ENCODE peak calls at places on chromosomes 6 and 20, in five cellular contexts. Q, A, N, O and F are unnamed samples.
A peak's percentile ranks its signal among the peaks of the same experiment; 100 is the strongest.

GRCh38 chr6:108565091-108565766 is 4.5 kb downstream of the FOXO3 start:
- DNase-seq in Q (no peak), A (no peak), N (no peak), O (no peak), F (no peak)

GRCh38 chr6:147194652-147195403 is 9.4 kb upstream of the STXBP5 start:
- DNase-seq in Q (no peak), A (no peak), N (no peak), O (no peak), F (no peak)

GRCh38 chr6:1643111-1643510 is 33.4 kb downstream of the FOXC1 start:
- DNase-seq in Q (no peak), A (no peak), N (no peak), O (no peak), F (no peak)

GRCh38 chr6:161523367-161523766 is 249.5 kb upstream of the AGPAT4 start:
- DNase-seq in Q (no peak), A (no peak), N (no peak), O (no peak), F (no peak)

GRCh38 chr6:159217595-159218275 is 48.5 kb downstream of the FNDC1 start:
- DNase-seq in Q (no peak), A (peak; percentile 18), N (no peak), O (no peak), F (peak; percentile 75)

GRCh38 chr20:37880726-37881591 is 22.0 kb upstream of the VSTM2L start:
- DNase-seq in Q (no peak), A (no peak), N (no peak), O (no peak), F (peak; percentile 26)

GRCh38 chr6:13000537-13000936 is 284.0 kb downstream of the PHACTR1 start:
- DNase-seq in Q (no peak), A (no peak), N (no peak), O (no peak), F (no peak)

GRCh38 chr6:113495521-113495920 is 361.6 kb upstream of the MARCKS start:
- DNase-seq in Q (no peak), A (no peak), N (no peak), O (no peak), F (no peak)

GRCh38 chr6:73564578-73565345 is 43.9 kb upstream of the EEF1A1 start:
- DNase-seq in Q (no peak), A (no peak), N (no peak), O (no peak), F (no peak)

GRCh38 chr20:56924316-56924975 is 295.3 kb downstream of the TFAP2C start:
- DNase-seq in Q (no peak), A (no peak), N (no peak), O (no peak), F (no peak)